ENCODE peak calls at places on chromosomes 3 and 15, in six cellular contexts. K is GM12878, B is H1, G is K562, I is HCT116, D is HepG2. X is an unnamed sample.

GRCh38 chr3:40995271-40995670 is 204.0 kb upstream of the CTNNB1 start:
- DNase-seq in D (no peak), I (no peak), B (no peak), K (no peak), G (no peak), X (no peak)

GRCh38 chr3:143482106-143483088 is 362.8 kb downstream of the CHST2 start:
- DNase-seq in B (no peak), D (no peak), K (no peak), I (no peak), G (no peak), X (no peak)

GRCh38 chr3:18390024-18390660 is 35.0 kb downstream of the SATB1 start:
- DNase-seq in I (no peak), B (no peak), K (no peak), D (no peak), G (no peak), X (no peak)

GRCh38 chr3:58101499-58102370 is 93.5 kb downstream of the FLNB start:
- DNase-seq in G (no peak), D (peak; percentile 98), I (no peak), B (no peak), K (no peak), X (no peak)

GRCh38 chr15:96285306-96285705 is 45.2 kb upstream of the NR2F2 start:
- DNase-seq in I (no peak), D (no peak), K (no peak), B (no peak), G (peak; percentile 59), X (no peak)

GRCh38 chr3:193780810-193781472 is 187.9 kb downstream of the OPA1 start:
- DNase-seq in G (peak; percentile 77), I (no peak), D (peak; percentile 44), K (no peak), B (peak; percentile 50), X (peak; percentile 74)

GRCh38 chr3:165624761-165625160 is 212.5 kb downstream of the BCHE start:
- DNase-seq in D (no peak), G (peak; percentile 4), B (no peak), K (no peak), I (no peak), X (no peak)

GRCh38 chr3:155778441-155778840 is 27.6 kb downstream of the C3orf33 start:
- DNase-seq in I (no peak), D (no peak), G (no peak), K (no peak), B (no peak), X (no peak)

GRCh38 chr15:62711691-62712454 is 330.7 kb upstream of the TPM1 start:
- DNase-seq in G (no peak), B (no peak), K (peak; percentile 1), I (no peak), D (no peak), X (no peak)

GRCh38 chr3:170040283-170040907 is 2.6 kb downstream of the GPR160 start:
- DNase-seq in D (no peak), I (no peak), B (no peak), G (no peak), K (no peak), X (no peak)

GRCh38 chr15:58182460-58183163 is 44.4 kb downstream of the AQP9 start:
- DNase-seq in D (peak; percentile 37), G (peak; percentile 84), I (peak; percentile 48), K (no peak), B (peak; percentile 36), X (peak; percentile 64)

GRCh38 chr3:112390783-112391641 is 58.1 kb downstream of the CD200 start:
- DNase-seq in I (no peak), K (no peak), G (no peak), D (no peak), B (peak; percentile 38), X (peak; percentile 78)

GRCh38 chr15:63601026-63601726 is 4.0 kb downstream of the FBXL22 start:
- DNase-seq in I (no peak), K (no peak), B (no peak), D (no peak), G (no peak), X (no peak)

GRCh38 chr15:65245096-65245849 is 34.0 kb upstream of the CILP start:
- DNase-seq in K (no peak), D (peak; percentile 75), B (no peak), I (no peak), G (peak; percentile 32), X (no peak)

GRCh38 chr15:95446854-95447253 is 883.6 kb upstream of the NR2F2 start:
- DNase-seq in D (no peak), B (no peak), G (no peak), I (no peak), K (peak; percentile 52), X (no peak)

GRCh38 chr15:79595995-79596622 is 164.0 kb downstream of the MINAR1 start:
- DNase-seq in B (peak; percentile 73), I (peak; percentile 95), D (peak; percentile 94), K (peak; percentile 71), G (peak; percentile 91), X (peak; percentile 93)

GRCh38 chr3:159499031-159499793 is 489.4 kb upstream of the IL12A start:
- DNase-seq in D (no peak), I (no peak), B (no peak), K (no peak), G (no peak), X (no peak)

GRCh38 chr3:198021320-198021719 is 61.3 kb downstream of the LMLN start:
- DNase-seq in K (no peak), I (no peak), G (no peak), B (no peak), D (no peak), X (no peak)

GRCh38 chr3:157081681-157082210 is 78.2 kb downstream of the CCNL1 start:
- DNase-seq in K (no peak), I (peak; percentile 85), G (peak; percentile 86), D (peak; percentile 68), B (peak; percentile 86), X (peak; percentile 87)

GRCh38 chr15:84586641-84587160 is 14.1 kb upstream of the ZSCAN2 start:
- DNase-seq in K (no peak), G (no peak), B (no peak), I (no peak), D (no peak), X (no peak)

GRCh38 chr15:84594617-84595290 is 6.1 kb upstream of the ZSCAN2 start:
- DNase-seq in K (no peak), G (no peak), D (peak; percentile 46), B (no peak), I (no peak), X (no peak)

GRCh38 chr15:84591815-84592214 is 9.0 kb upstream of the ZSCAN2 start:
- DNase-seq in I (no peak), G (no peak), B (no peak), D (no peak), K (no peak), X (no peak)

GRCh38 chr15:84588053-84588874 is 12.5 kb upstream of the ZSCAN2 start:
- DNase-seq in K (no peak), D (peak; percentile 83), G (peak; percentile 90), B (peak; percentile 70), I (peak; percentile 85), X (peak; percentile 84)

DNA sequence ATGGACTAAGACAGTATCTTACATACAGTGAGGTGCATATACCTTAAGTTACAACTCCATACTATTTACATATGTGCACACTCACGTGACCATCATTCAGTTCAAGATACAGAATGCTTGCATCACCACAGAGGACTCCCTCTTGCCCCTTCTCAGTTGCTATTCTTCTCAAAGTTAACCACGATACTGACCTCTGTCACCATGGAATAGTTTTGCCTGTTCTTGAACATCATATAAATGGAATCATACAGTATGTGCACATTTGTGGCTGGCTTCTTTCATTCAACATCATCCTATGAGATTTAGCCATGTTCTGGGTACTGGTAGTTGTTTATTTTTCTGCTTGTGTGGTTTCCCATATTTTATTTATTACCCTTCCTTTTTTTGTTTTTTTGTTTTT is 10.4 kb upstream of the ZSCAN2 start:
- DNase-seq in B (no peak), K (no peak), G (no peak), D (no peak), I (no peak), X (no peak)
- TF ChIP-seq ZNF274 in B (no peak), K (no peak), G (no peak), D (no peak), I (no peak), X (no peak)

DNA sequence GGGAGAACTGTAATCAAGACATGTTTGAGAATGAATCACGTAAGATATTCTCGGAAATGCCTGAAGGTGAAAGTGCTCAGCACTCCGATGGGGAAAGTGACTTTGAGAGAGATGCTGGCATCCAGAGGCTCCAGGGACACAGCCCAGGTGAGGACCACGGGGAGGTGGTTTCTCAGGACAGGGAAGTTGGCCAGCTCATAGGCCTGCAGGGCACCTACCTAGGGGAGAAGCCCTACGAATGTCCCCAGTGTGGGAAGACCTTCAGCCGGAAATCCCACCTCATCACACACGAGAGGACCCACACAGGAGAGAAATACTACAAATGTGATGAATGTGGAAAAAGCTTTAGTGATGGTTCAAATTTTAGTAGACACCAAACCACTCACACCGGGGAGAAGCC is 19.8 kb downstream of the ZSCAN2 start:
- DNase-seq in B (no peak), I (no peak), G (no peak), K (no peak), D (no peak), X (no peak)
- H3K9me3 ChIP-seq in B (peaks cover 31% of the 10 kb centered on the region), I (peaks cover 20% of the 10 kb centered on the region), G (peaks cover 28% of the 10 kb centered on the region), K (peaks cover 26% of the 10 kb centered on the region), D (no peaks in the 10 kb centered on the region), X (peaks cover 48% of the 10 kb centered on the region)

DNA sequence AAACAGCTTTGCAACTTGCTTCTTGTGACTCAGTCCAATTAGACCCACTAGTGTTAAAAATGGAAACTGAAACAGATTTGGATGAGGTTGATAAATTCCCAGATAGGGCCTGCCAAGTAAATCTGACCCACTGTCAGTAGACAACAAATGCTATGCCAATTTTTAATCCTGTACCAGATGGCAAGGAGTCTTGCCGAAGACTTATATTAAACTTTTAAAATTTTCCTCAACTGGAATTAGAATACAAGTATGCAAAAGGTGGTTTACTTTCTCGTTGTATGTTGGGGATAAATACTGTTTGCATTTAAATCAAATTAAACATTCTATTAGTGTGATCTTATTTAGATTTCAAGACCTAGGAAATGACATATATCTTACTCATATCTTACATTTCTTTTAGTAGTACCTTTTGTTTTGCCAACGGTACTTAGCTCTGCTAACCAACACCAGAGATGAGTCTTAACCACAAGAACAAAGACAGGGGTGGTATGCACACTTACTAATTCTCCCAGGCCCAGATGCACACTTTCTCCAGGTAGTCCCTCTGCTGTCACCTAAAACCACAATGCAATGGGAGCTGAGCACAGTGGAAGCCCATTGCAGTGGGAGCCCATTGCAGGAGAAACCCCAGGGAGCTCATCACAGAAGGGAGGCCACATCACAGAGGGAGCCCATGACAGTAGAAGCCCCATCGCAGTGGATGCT is 77.8 kb downstream of the WWTR1 start:
- DNase-seq in B (no peak), D (no peak), I (peak; percentile 86), K (no peak), G (no peak), X (no peak)
- TF ChIP-seq ZNF274 in B (no peak), D (no peak), I (no peak), K (no peak), G (no peak), X (no peak)

DNA sequence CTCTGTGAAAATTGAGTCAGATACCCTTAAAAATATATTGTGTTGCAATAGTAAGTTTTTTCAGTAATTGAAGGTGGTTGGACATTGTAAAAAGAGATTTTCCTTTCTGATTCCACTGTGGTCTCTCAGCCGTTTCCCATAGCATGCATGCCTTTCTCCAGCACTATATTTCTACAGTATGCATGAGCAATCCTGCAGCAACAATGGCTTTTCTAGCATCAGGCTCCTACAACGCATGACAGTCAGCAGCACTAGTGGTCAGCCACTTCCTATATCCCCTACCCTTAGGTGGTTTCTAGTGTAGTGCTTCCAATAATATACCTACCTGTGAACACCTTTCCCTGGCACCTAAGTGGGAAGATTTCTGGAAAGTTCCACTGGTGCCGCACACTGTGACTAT is 55.4 kb upstream of the SNRPN start:
- DNase-seq in G (no peak), K (no peak), D (no peak), I (no peak), B (no peak), X (no peak)
- H3K9me3 ChIP-seq in G (no peaks in the 10 kb centered on the region), K (no peaks in the 10 kb centered on the region), D (peaks cover 69% of the 10 kb centered on the region), I (peaks cover 4% of the 10 kb centered on the region), B (peaks cover 22% of the 10 kb centered on the region), X (peaks cover 6% of the 10 kb centered on the region)

X was measured in NT2/D1.